ENCODE peak calls at places on chromosomes 4 and X, in five cellular contexts. H is ecto neural progenitor cell; P is A172; I is activated T-cell treated with anti-CD3 and anti-CD28 coated beads, Interleukin-2, amount 50 U/mL, for 48 hours; M is activated T-helper 1 cell treated with Interleukin-2 at 50 U/mL for 16 hours. G is an unnamed sample.

GRCh38 chrX:110082156-110082555 is 79.2 kb downstream of the TMEM164 start:
- DNase-seq in P (no peak), M (no peak), H (no peak), I (no peak), G (peak)

GRCh38 chr4:14871676-14872430 is 130.4 kb upstream of the CPEB2 start:
- DNase-seq in M (peak), P (no peak), H (no peak), I (peak), G (no peak)

GRCh38 chr4:164768516-164768915 is 14.6 kb downstream of the SMIM31 start:
- DNase-seq in M (no peak), P (no peak), H (no peak), I (no peak), G (no peak)

GRCh38 chrX:16836371-16836770 is 33.8 kb downstream of the RBBP7 start:
- DNase-seq in I (no peak), M (no peak), P (peak), H (peak), G (peak)

GRCh38 chr4:165440415-165440882 is 61.6 kb downstream of the CPE start:
- DNase-seq in P (peak), I (no peak), H (no peak), M (no peak), G (peak)

GRCh38 chrX:30060718-30061117 is 154.6 kb upstream of the MAGEB2 start:
- DNase-seq in P (peak), I (no peak), H (no peak), M (no peak), G (no peak)

GRCh38 chrX:25742334-25742733 is 395.8 kb upstream of the MAGEB18 start:
- DNase-seq in H (no peak), I (no peak), P (no peak), M (no peak), G (no peak)

GRCh38 chr4:157280673-157281072 is 60.1 kb downstream of the GRIA2 start:
- DNase-seq in H (no peak), P (peak), I (no peak), M (no peak), G (peak)

GRCh38 chr4:120331486-120332281 is 265.0 kb upstream of the MAD2L1 start:
- DNase-seq in P (peak), M (no peak), I (peak), H (no peak), G (no peak)

GRCh38 chr4:137393043-137393442 is 139.3 kb downstream of the PCDH18 start:
- DNase-seq in M (no peak), P (no peak), H (peak), I (no peak), G (no peak)

GRCh38 chrX:22424141-22424915 is 151.6 kb downstream of the CBLL2 start:
- DNase-seq in P (no peak), M (no peak), H (no peak), I (no peak), G (no peak)

GRCh38 chr4:116400480-116400879 is 684.9 kb downstream of the TRAM1L1 start:
- DNase-seq in H (no peak), M (no peak), P (peak), I (no peak), G (peak)

GRCh38 chrX:42809569-42809968 is 31.6 kb upstream of the PPP1R2C start:
- DNase-seq in P (no peak), H (no peak), M (no peak), I (no peak), G (no peak)

GRCh38 chr4:181685911-181686310 is 557.3 kb upstream of the TENM3 start:
- DNase-seq in I (no peak), M (no peak), H (no peak), P (peak), G (peak)

GRCh38 chrX:100829730-100830129 is 9.5 kb downstream of the CSTF2 start:
- DNase-seq in M (no peak), P (peak), I (peak), H (no peak), G (peak)

GRCh38 chr4:158020734-158021346 is 152.0 kb downstream of the GASK1B start:
- DNase-seq in M (no peak), H (no peak), P (peak), I (no peak), G (peak)

GRCh38 chrX:154049209-154050112 is 29.8 kb upstream of the IRAK1 start:
- DNase-seq in P (no peak), M (no peak), I (no peak), H (no peak), G (no peak)

GRCh38 chr4:153152453-153153338 is 51.5 kb upstream of the TRIM2 start:
- DNase-seq in M (peak), I (peak), P (no peak), H (peak), G (peak)

GRCh38 chr4:76594152-76594551 is 159.1 kb downstream of the SHROOM3 start:
- DNase-seq in H (no peak), M (no peak), P (no peak), I (no peak), G (no peak)

GRCh38 chr4:88080626-88081025 is 73.2 kb downstream of the PKD2 start:
- DNase-seq in M (no peak), H (no peak), P (no peak), I (no peak), G (no peak)

GRCh38 chr4:174474457-174475075 is 47.7 kb downstream of the HPGD start:
- DNase-seq in H (no peak), M (no peak), I (no peak), P (no peak), G (no peak)

GRCh38 chrX:123878177-123878576 is 18.3 kb downstream of the XIAP start:
- DNase-seq in H (no peak), I (no peak), P (no peak), M (no peak), G (no peak)

GRCh38 chr4:180665994-180666818 is 1577.0 kb upstream of the TENM3 start:
- DNase-seq in M (no peak), I (peak), P (peak), H (no peak), G (peak)

GRCh38 chrX:49166914-49167739 is 4.6 kb downstream of the MAGIX start:
- DNase-seq in I (peak), P (peak), H (no peak), M (peak), G (peak)

GRCh38 chrX:102517331-102517730 is 792 bp upstream of the TMSB15A start:
- DNase-seq in I (no peak), M (no peak), P (no peak), H (no peak), G (peak)

GRCh38 chr4:77433102-77433733 is 172.4 kb upstream of the CXCL13 start:
- DNase-seq in I (no peak), M (no peak), P (peak), H (peak), G (peak)

GRCh38 chr4:153114771-153115321 is 89.4 kb upstream of the TRIM2 start:
- DNase-seq in I (peak), H (no peak), M (no peak), P (peak), G (peak)